ENCODE peak calls at places on chromosomes 11 and 22, in four cellular contexts. One of them, this sample, is unnamed.
A peak's percentile ranks its signal among the peaks of the same experiment; 100 is the strongest.

GRCh38 chr11:112366777-112367176 is 106.1 kb upstream of the PLET1 start:
- DNase-seq in body of pancreas: no peak
- DNase-seq in aorta: no peak
- DNase-seq in kidney: no peak
- DNase-seq in this sample: no peak

GRCh38 chr22:46681010-46681409 is 57.0 kb downstream of the CERK start:
- DNase-seq in body of pancreas: no peak
- DNase-seq in aorta: no peak
- DNase-seq in kidney: no peak
- DNase-seq in this sample: no peak

GRCh38 chr11:843086-843704 is 543 bp downstream of the TSPAN4 start:
- DNase-seq in body of pancreas: no peak
- DNase-seq in aorta: no peak
- DNase-seq in kidney: no peak
- DNase-seq in this sample: no peak

GRCh38 chr11:92886243-92886905 is 83.1 kb upstream of the MTNR1B start:
- DNase-seq in body of pancreas: peak; percentile 57
- DNase-seq in aorta: no peak
- DNase-seq in kidney: no peak
- DNase-seq in this sample: no peak

GRCh38 chr22:50599816-50600454 is 658 bp upstream of the MAPK8IP2 start:
- DNase-seq in body of pancreas: peak; percentile 51
- DNase-seq in aorta: peak; percentile 65
- DNase-seq in kidney: peak; percentile 85
- DNase-seq in this sample: peak; percentile 33

GRCh38 chr11:115963170-115963569 is 459.0 kb upstream of the CADM1 start:
- DNase-seq in body of pancreas: no peak
- DNase-seq in aorta: no peak
- DNase-seq in kidney: no peak
- DNase-seq in this sample: no peak

GRCh38 chr22:40603088-40603605 is 33.4 kb downstream of the MRTFA start:
- DNase-seq in body of pancreas: no peak
- DNase-seq in aorta: no peak
- DNase-seq in kidney: no peak
- DNase-seq in this sample: no peak

GRCh38 chr11:65524747-65525658 is at the start of gene SCYL1:
- DNase-seq in body of pancreas: peak; percentile 75
- DNase-seq in aorta: peak; percentile 79
- DNase-seq in kidney: peak; percentile 95
- DNase-seq in this sample: peak; percentile 74

GRCh38 chr11:34623463-34623862 is 2.6 kb downstream of the EHF start:
- DNase-seq in body of pancreas: no peak
- DNase-seq in aorta: no peak
- DNase-seq in kidney: no peak
- DNase-seq in this sample: no peak

GRCh38 chr11:130644187-130644586 is 195.7 kb downstream of the ADAMTS15 start:
- DNase-seq in body of pancreas: no peak
- DNase-seq in aorta: no peak
- DNase-seq in kidney: no peak
- DNase-seq in this sample: no peak

GRCh38 chr11:2930705-2931415 is 1.6 kb upstream of the PHLDA2 start:
- DNase-seq in body of pancreas: peak; percentile 89
- DNase-seq in aorta: peak; percentile 76
- DNase-seq in kidney: peak; percentile 94
- DNase-seq in this sample: no peak

GRCh38 chr11:7605544-7605943 is 67.8 kb downstream of the CYB5R2 start:
- DNase-seq in body of pancreas: peak; percentile 55
- DNase-seq in aorta: no peak
- DNase-seq in kidney: no peak
- DNase-seq in this sample: no peak

DNA sequence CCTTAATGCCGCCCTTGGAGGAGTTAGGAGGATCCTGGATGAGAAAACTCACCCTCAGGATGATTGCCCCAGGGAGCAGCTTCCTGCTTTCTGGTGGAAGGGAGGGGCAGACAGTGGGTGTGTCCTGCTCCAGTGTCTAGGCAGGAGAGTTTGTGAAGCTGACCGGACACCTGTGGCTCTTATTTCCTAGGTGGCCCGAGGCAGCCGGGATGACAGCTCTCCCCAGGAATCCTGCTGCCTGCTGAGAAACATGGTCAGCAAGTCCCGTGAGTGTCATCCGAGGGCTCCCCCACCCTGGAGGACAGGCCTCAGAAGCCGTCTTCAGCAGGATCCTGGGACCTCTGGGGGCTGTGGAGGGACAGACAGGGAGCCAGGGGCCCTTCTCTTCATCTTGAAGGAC is 50.4 kb downstream of the ST3GAL4 start:
- DNase-seq in body of pancreas: no peak
- DNase-seq in aorta: no peak
- DNase-seq in kidney: peak; percentile 58
- DNase-seq in this sample: no peak
- H3K4me1 ChIP-seq in body of pancreas: no peaks in the 10 kb centered on the region
- H3K4me1 ChIP-seq in aorta: no peaks in the 10 kb centered on the region
- H3K4me1 ChIP-seq in kidney: no peaks in the 10 kb centered on the region
- H3K4me1 ChIP-seq in this sample: peaks cover 75% of the 10 kb centered on the region

DNA sequence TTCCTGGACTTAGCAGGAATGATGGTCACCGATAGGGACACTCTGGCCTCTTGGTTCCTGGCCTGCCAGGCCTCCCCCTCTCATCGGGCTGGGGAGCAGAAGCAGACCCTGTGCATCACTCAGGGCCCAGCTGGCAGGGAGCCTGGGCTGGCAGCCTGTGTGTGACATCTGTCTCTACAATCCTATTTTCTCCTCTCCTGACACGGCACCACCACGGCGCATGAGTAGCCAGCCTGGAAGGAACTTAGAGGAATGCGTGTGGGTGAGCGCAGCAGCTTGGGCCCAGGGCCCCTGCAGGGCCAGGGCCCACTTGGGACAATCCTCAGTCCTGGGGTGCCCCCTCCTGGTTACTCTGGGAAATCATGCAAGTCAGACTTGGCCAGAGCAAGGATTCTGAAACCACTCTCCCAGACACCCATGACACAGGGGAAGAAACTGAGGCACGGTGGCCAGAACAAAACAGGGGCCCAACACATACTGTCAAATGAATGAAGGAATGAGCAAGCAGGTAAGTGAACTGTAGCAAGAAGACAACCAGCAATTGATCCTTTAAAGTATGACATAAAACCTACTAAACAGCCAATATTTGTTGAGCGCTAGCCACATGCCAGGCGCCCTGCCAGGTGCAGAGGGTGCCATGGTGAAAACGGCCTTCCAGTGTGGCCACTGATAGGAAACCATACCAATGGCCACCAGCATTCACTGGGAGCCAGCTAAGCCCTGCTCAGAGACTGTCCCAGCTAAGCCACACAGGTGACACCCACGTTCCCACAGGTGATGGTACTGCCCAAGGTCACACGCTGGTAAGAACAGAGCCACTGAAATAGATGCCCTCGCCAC is 13.3 kb downstream of the RSPH14 start:
- DNase-seq in body of pancreas: peak; percentile 69
- DNase-seq in aorta: peak; percentile 79
- DNase-seq in kidney: no peak
- DNase-seq in this sample: peak; percentile 54
- H3K4me1 ChIP-seq in body of pancreas: no peaks in the 10 kb centered on the region
- H3K4me1 ChIP-seq in aorta: no peaks in the 10 kb centered on the region
- H3K4me1 ChIP-seq in kidney: peaks cover 4% of the 10 kb centered on the region
- H3K4me1 ChIP-seq in this sample: no peaks in the 10 kb centered on the region

DNA sequence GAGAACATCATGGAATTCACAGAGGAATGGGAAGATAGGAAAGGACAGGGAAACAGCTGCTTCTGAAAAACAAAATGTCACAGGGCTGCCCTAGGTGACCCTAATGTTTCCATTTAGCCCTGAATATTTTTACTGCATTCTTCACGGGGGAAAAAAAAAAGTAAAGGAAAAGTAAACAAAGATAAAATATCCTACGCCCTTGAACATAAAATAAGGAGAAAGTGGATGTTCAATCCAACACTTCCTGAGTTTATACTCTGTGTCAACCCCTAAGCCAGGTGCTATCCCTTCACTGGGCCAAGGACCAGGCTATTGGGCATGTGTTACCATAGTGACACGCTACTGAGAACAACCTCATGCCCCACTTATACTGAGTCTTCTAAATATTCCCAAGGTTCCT is 84.7 kb downstream of the FAM76B start:
- DNase-seq in body of pancreas: no peak
- DNase-seq in aorta: no peak
- DNase-seq in kidney: no peak
- DNase-seq in this sample: no peak
- H3K4me1 ChIP-seq in body of pancreas: peaks cover 14% of the 10 kb centered on the region
- H3K4me1 ChIP-seq in aorta: no peaks in the 10 kb centered on the region
- H3K4me1 ChIP-seq in kidney: no peaks in the 10 kb centered on the region
- H3K4me1 ChIP-seq in this sample: peaks cover 25% of the 10 kb centered on the region

GRCh38 chr22:42932857-42933782 is 76.0 kb upstream of the ARFGAP3 start:
- DNase-seq in body of pancreas: no peak
- DNase-seq in aorta: peak; percentile 68
- DNase-seq in kidney: no peak
- DNase-seq in this sample: no peak

GRCh38 chr22:42931421-42932196 is 74.5 kb upstream of the ARFGAP3 start:
- DNase-seq in body of pancreas: no peak
- DNase-seq in aorta: peak; percentile 53
- DNase-seq in kidney: no peak
- DNase-seq in this sample: no peak

GRCh38 chr22:42933783-42934144 is 76.7 kb upstream of the ARFGAP3 start:
- DNase-seq in body of pancreas: peak; percentile 68
- DNase-seq in aorta: no peak
- DNase-seq in kidney: no peak
- DNase-seq in this sample: no peak

GRCh38 chr22:42932197-42932519 is 75.1 kb upstream of the ARFGAP3 start:
- DNase-seq in body of pancreas: no peak
- DNase-seq in aorta: no peak
- DNase-seq in kidney: no peak
- DNase-seq in this sample: no peak

DNA sequence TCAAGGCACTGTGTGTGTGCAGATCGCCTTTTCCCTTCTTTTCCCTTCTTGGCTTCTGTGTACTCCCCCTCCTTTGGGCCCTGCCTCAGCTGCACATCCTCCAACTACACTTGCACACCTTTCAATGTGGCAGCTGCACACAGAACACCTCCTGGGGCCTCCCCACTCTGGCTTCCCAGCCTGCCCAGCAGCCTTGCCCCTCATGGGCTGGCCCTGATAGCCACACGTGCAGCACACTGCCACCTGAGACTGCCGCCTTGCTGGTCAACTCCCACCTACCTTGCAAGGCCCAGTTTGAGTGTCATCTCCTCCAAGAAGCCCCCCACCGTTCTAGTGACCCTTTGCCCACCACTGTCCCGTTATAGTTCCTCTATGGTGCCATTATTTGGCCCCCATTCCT is 77.3 kb upstream of the ARFGAP3 start:
- DNase-seq in body of pancreas: no peak
- DNase-seq in aorta: peak; percentile 49
- DNase-seq in kidney: no peak
- DNase-seq in this sample: no peak
- H3K4me1 ChIP-seq in body of pancreas: peaks cover 100% of the 10 kb centered on the region
- H3K4me1 ChIP-seq in aorta: peaks cover 24% of the 10 kb centered on the region
- H3K4me1 ChIP-seq in kidney: peaks cover 37% of the 10 kb centered on the region
- H3K4me1 ChIP-seq in this sample: peaks cover 83% of the 10 kb centered on the region

GRCh38 chr11:118621071-118621815 is 13.8 kb downstream of the PHLDB1 start:
- DNase-seq in body of pancreas: peak; percentile 79
- DNase-seq in aorta: peak; percentile 94
- DNase-seq in kidney: peak; percentile 95
- DNase-seq in this sample: peak; percentile 85

GRCh38 chr11:118623291-118623655 is 15.9 kb downstream of the PHLDB1 start:
- DNase-seq in body of pancreas: peak; percentile 30
- DNase-seq in aorta: peak; percentile 63
- DNase-seq in kidney: peak; percentile 79
- DNase-seq in this sample: no peak

GRCh38 chr11:118622376-118623290 is 15.2 kb downstream of the PHLDB1 start:
- DNase-seq in body of pancreas: peak; percentile 39
- DNase-seq in aorta: peak; percentile 76
- DNase-seq in kidney: peak; percentile 80
- DNase-seq in this sample: no peak

GRCh38 chr11:118620529-118621070 is 13.2 kb downstream of the PHLDB1 start:
- DNase-seq in body of pancreas: no peak
- DNase-seq in aorta: peak; percentile 50
- DNase-seq in kidney: peak; percentile 68
- DNase-seq in this sample: no peak

DNA sequence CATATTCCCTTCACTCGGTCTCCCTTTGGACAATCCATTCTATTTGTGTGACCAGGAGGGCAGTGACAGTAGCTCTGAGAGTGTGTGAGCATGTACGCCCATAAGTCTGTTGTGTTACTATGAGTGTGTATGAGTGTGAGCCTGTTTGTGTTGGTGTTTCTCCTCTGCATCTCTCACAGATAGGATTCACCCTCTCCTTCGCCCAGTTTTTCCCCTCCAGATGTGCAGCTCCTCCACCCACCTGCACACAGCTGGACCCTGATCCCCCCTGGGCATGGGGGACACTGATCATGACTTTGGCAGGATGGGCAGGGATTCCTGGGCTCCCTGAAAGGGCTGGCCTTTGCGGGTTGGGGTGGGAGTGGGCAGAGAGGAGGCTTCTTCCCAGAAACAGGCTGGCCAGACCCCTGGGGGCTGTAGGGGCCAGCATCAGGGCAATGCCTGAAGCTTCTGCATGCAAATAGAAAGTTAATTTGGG is 14.5 kb downstream of the PHLDB1 start:
- DNase-seq in body of pancreas: no peak
- DNase-seq in aorta: no peak
- DNase-seq in kidney: peak; percentile 60
- DNase-seq in this sample: no peak
- H3K4me1 ChIP-seq in body of pancreas: peaks cover 45% of the 10 kb centered on the region
- H3K4me1 ChIP-seq in aorta: no peaks in the 10 kb centered on the region
- H3K4me1 ChIP-seq in kidney: peaks cover 58% of the 10 kb centered on the region
- H3K4me1 ChIP-seq in this sample: peaks cover 76% of the 10 kb centered on the region

DNA sequence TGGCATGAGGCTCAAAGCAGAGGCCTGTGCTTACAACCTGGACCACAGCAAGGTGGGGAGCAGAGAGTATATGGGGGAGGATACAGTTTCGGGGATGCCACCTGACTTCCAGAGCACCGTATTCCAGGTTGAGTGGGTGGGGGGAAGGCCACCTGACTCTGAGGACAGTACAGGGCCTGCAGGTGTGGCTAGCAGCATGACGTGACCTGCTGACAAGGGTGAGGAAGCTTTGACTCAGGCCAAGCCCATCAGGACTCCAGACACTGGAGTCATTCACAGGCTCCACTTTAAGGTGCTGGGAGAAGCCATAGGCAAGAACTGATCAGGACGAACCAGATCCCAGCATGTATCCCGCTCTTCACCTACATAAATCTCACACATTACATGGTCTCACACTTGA is 34.6 kb upstream of the CRTAM start:
- DNase-seq in body of pancreas: no peak
- DNase-seq in aorta: no peak
- DNase-seq in kidney: no peak
- DNase-seq in this sample: no peak
- H3K4me1 ChIP-seq in body of pancreas: no peaks in the 10 kb centered on the region
- H3K4me1 ChIP-seq in aorta: no peaks in the 10 kb centered on the region
- H3K4me1 ChIP-seq in kidney: no peaks in the 10 kb centered on the region
- H3K4me1 ChIP-seq in this sample: peaks cover 10% of the 10 kb centered on the region

GRCh38 chr11:95688015-95688414 is 101.6 kb downstream of the FAM76B start:
- DNase-seq in body of pancreas: no peak
- DNase-seq in aorta: no peak
- DNase-seq in kidney: no peak
- DNase-seq in this sample: no peak
- H3K4me1 ChIP-seq in body of pancreas: no peaks in the 10 kb centered on the region
- H3K4me1 ChIP-seq in aorta: peaks cover 2% of the 10 kb centered on the region
- H3K4me1 ChIP-seq in kidney: no peaks in the 10 kb centered on the region
- H3K4me1 ChIP-seq in this sample: no peaks in the 10 kb centered on the region

GRCh38 chr11:46918087-46918751 is at the start of gene LRP4:
- DNase-seq in body of pancreas: peak; percentile 57
- DNase-seq in aorta: no peak
- DNase-seq in kidney: peak; percentile 78
- DNase-seq in this sample: no peak
- H3K4me1 ChIP-seq in body of pancreas: peaks cover 33% of the 10 kb centered on the region
- H3K4me1 ChIP-seq in aorta: no peaks in the 10 kb centered on the region
- H3K4me1 ChIP-seq in kidney: peaks cover 5% of the 10 kb centered on the region
- H3K4me1 ChIP-seq in this sample: no peaks in the 10 kb centered on the region